ENCODE peak calls at places on chromosomes 16 and 17, in four cellular contexts. I is HepG2, W is K562, C is GM12878. S is an unnamed sample.

GRCh38 chr16:75420987-75421819 is 12.1 kb downstream of the CFDP1 start:
- DNase-seq in I (peak), W (peak), C (no peak), S (peak)

GRCh38 chr16:46859719-46860152 is 24.4 kb upstream of the GPT2 start:
- DNase-seq in I (peak), W (peak), C (no peak), S (no peak)

GRCh38 chr16:71781741-71782140 is 26.9 kb downstream of the AP1G1 start:
- DNase-seq in I (peak), W (no peak), C (no peak), S (no peak)

GRCh38 chr17:77476920-77477805 is 336.4 kb downstream of the SEC14L1 start:
- DNase-seq in I (no peak), W (no peak), C (no peak), S (no peak)

GRCh38 chr16:83403751-83404150 is 404.0 kb upstream of the HSBP1 start:
- DNase-seq in I (no peak), W (no peak), C (no peak), S (no peak)

GRCh38 chr16:87034317-87034716 is 282.9 kb downstream of the C16orf95 start:
- DNase-seq in I (no peak), W (no peak), C (no peak), S (no peak)

GRCh38 chr16:79605999-79606398 is 5.5 kb upstream of the MAF start:
- DNase-seq in I (no peak), W (no peak), C (no peak), S (no peak)

GRCh38 chr17:17416400-17417360 is 60.1 kb upstream of the MED9 start:
- DNase-seq in I (peak), W (no peak), C (no peak), S (no peak)

GRCh38 chr17:9071016-9071415 is 49.7 kb downstream of the NTN1 start:
- DNase-seq in I (no peak), W (no peak), C (no peak), S (no peak)

GRCh38 chr16:81810361-81810760 is 31.3 kb downstream of the PLCG2 start:
- DNase-seq in I (no peak), W (no peak), C (peak), S (no peak)

GRCh38 chr17:77802811-77803220 is 155.7 kb upstream of the TNRC6C start:
- DNase-seq in I (no peak), W (no peak), C (no peak), S (no peak)

GRCh38 chr16:82715833-82716232 is 89.1 kb downstream of the CDH13 start:
- DNase-seq in I (no peak), W (no peak), C (no peak), S (no peak)

GRCh38 chr17:12133183-12133582 is 112.5 kb downstream of the MAP2K4 start:
- DNase-seq in I (no peak), W (no peak), C (no peak), S (no peak)

GRCh38 chr17:5405400-5405799 is 14.1 kb downstream of the NUP88 start:
- DNase-seq in I (peak), W (no peak), C (no peak), S (no peak)

GRCh38 chr17:19539841-19540311 is 6.2 kb downstream of the SLC47A1 start:
- DNase-seq in I (no peak), W (no peak), C (no peak), S (no peak)

GRCh38 chr17:74803388-74803930 is 27.3 kb upstream of the NAT9 start:
- DNase-seq in I (no peak), W (no peak), C (no peak), S (no peak)

GRCh38 chr16:75481475-75481874 is 13.8 kb downstream of the CHST6 start:
- DNase-seq in I (peak), W (peak), C (no peak), S (peak)

GRCh38 chr16:31198207-31198882 is 4.2 kb downstream of the PYCARD start:
- DNase-seq in I (no peak), W (no peak), C (no peak), S (no peak)

GRCh38 chr16:66342294-66342900 is 24.1 kb upstream of the CDH5 start:
- DNase-seq in I (peak), W (peak), C (no peak), S (peak)

GRCh38 chr16:65312071-65312470 is 190.2 kb upstream of the CDH11 start:
- DNase-seq in I (no peak), W (no peak), C (no peak), S (no peak)

DNA sequence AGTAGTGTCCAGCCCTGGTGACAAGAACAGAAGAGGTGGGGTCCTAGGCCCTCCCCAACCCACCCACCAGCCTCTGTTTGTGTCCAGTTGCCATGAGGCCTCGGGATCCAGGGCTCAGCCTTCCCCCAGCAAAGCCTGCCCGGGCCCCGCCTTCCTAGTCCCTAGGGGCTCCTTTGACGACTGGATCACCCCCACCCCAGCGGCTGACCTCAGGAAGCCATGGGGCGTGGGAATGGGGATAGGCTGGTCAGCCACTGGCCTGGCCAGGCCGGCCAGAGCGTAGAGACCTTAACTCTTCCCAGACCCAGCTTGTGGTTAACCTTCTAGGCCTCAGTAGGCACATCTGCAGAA is 4.1 kb upstream of the TPPP3 start:
- DNase-seq in I (no peak), W (no peak), C (no peak), S (no peak)
- TF ChIP-seq FOXK2 in I (no peak), W (no peak), C (no peak), S (no peak)

GRCh38 chr16:10919003-10919351 is 23.3 kb downstream of the DEXI start:
- DNase-seq in I (no peak), W (no peak), C (no peak), S (no peak)

GRCh38 chr16:10921536-10922327 is 20.5 kb downstream of the DEXI start:
- DNase-seq in I (no peak), W (no peak), C (no peak), S (no peak)

GRCh38 chr16:10916534-10916933 is 25.7 kb downstream of the DEXI start:
- DNase-seq in I (no peak), W (no peak), C (no peak), S (no peak)

GRCh38 chr16:10920726-10921427 is 21.4 kb downstream of the DEXI start:
- DNase-seq in I (no peak), W (no peak), C (no peak), S (no peak)

GRCh38 chr16:10918294-10919002 is 23.8 kb downstream of the DEXI start:
- DNase-seq in I (peak), W (peak), C (peak), S (peak)
- TF ChIP-seq FOXK2 in I (no peak), W (no peak), C (no peak), S (no peak)

GRCh38 chr16:58284488-58284887 is 10.3 kb downstream of the PRSS54 start:
- DNase-seq in I (no peak), W (no peak), C (no peak), S (no peak)
- TF ChIP-seq FOXK2 in I (no peak), W (no peak), C (no peak), S (no peak)

DNA sequence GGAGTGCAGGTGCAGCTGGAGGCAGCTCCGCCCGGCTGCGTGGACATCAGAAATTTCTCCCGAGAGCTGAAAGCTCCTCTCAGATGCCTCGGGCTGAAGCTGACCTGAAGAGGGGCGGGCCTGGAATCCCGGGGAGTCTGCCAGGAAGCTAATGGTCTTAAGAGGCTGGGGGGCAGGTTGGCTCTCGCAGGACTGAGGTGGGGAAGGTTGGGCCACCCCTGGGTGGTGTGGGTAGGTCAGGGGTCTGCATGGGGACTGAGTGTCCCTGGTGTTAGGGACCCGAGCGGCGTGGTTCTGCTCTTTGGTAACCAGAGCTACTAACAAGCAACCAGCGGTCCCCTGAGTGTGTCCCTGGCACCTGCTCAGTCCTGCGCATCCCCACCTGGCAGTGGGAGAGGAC is 3.5 kb downstream of the CHMP6 start:
- DNase-seq in I (no peak), W (peak), C (no peak), S (no peak)
- TF ChIP-seq FOXK2 in I (no peak), W (no peak), C (no peak), S (no peak)

GRCh38 chr16:80751167-80751566 is 53.2 kb downstream of the CDYL2 start:
- DNase-seq in I (no peak), W (no peak), C (no peak), S (no peak)
- TF ChIP-seq FOXK2 in I (no peak), W (no peak), C (no peak), S (no peak)

DNA sequence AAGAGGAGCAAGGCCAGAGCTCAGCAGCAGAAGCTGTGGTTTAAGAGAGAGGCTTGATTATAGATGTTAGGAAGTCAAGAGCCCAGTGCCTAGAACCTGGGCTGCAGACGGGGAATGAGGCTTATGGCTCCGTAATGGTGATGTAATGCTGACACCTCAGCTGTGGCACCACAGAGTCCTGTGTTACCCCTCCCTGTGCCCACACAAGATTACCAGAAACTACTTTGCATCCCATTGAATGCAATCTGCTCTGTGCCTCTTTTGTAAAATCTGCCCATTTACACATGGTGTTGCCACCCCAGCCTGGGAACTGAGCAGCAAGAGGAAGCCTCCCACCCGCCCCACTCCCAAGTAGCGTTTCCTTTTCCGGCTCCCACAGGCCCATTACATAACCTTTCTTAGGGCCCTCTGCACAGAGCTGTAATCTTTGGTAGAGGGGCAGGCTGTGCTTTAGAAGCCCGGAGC is 57.0 kb downstream of the PITPNC1 start:
- DNase-seq in I (no peak), W (no peak), C (no peak), S (no peak)
- TF ChIP-seq FOXK2 in I (no peak), W (no peak), C (no peak), S (no peak)

GRCh38 chr17:61205931-61206330 is 193.7 kb upstream of the TBX2 start:
- DNase-seq in I (no peak), W (no peak), C (no peak), S (no peak)
- TF ChIP-seq FOXK2 in I (no peak), W (no peak), C (no peak), S (no peak)

DNA sequence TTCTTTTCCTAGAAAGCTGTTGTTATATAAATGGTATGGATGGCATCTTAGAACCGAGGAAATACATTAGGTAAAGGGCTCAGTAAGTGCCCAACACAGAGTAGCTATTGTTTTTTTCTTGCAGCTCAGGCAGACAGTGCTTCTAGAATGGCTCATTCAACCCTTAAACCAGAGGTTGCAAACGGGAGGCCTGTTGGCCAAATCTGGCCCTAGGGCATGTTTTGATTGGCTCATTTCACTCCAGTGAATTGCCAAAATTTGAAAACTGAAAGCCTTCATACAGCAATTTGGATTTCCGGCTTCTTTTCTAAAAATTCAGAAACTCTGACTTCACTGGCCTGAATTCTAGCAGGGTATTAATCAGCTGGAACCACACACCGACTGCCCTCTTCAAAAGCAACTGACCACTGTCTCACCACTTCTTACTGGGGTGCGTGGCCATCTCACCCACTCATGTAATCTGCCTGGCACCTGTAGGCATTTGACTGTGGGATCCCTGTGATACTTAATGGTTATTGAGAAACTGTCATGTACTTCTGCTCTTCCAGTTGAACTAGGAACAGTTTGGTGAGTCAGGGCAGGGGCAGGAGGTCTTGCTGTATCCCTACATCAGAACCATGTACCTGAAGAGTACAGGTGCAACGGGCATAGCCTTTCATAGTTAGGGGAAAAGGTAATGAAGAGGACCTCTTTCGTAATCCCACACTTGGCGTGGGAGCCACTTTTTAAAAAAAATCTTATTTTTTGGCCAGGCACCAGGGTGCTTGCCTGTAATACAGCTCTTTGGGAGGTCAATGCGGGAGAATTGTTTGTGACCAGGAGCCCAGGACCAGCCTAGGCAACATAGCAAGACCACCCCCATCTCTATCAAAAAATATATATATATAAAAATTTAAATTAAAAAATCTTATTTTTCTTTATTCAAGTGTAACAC is 53.6 kb upstream of the SCNN1B start:
- DNase-seq in I (no peak), W (no peak), C (no peak), S (no peak)
- TF ChIP-seq FOXK2 in I (no peak), W (no peak), C (no peak), S (no peak)

DNA sequence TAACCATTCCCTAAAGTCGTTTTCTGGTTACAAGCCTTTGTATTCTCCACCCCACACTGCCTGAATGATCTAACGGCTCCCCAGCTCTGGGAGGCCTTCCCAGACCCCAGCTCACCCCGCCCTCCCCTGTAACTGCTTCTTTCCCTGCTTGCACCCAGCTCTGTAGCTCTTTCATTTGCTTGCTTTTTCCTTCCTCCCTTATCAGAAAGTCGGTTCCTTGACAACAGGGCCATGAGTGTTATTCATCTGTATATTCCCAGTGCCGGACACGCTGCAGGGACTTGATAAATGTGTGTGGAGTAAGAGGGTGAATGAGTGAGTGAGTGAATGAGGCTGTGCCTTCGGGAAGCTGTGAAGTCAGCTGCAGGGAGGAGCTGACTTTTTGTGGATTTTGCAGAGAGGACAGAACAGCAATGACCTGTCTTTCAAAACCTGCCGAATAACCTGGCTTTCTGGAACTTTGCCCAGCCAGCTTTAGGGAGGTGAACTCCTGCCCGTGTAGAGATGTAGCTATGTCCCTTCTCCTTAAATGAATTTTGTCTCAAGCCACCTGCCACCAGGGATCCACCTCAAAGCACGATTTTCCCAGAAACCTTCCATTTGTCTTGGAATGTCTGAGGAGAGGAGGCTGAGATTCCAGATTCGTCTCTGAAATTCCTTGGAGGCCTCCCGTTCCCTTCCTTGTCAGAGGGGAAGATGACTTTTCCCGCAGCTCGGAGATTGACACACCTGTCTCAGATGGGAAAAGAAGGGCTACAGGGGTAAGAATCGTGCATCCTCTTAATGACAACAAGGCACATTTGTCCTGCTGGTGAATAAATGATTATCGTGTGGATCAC is 19.9 kb upstream of the CACNG4 start:
- DNase-seq in I (no peak), W (no peak), C (no peak), S (no peak)
- TF ChIP-seq FOXK2 in I (no peak), W (no peak), C (no peak), S (no peak)